ENCODE peak calls at places on chromosomes 4 and X, in four cellular contexts. N, P, X and A are unnamed samples.

GRCh38 chr4:111854494-111855087 is 290.7 kb upstream of the FAM241A start:
- DNase-seq in N (no peak), P (peak), X (peak), A (peak)

GRCh38 chr4:77092832-77093800 is 17.3 kb upstream of the CCNI start:
- DNase-seq in N (no peak), P (peak), X (no peak), A (no peak)

GRCh38 chr4:42133006-42133405 is 19.4 kb downstream of the BEND4 start:
- DNase-seq in N (no peak), P (no peak), X (no peak), A (no peak)

GRCh38 chr4:156888762-156889161 is 82.8 kb downstream of the PDGFC start:
- DNase-seq in N (no peak), P (no peak), X (no peak), A (peak)

GRCh38 chr4:26183017-26183416 is 137.8 kb upstream of the RBPJ start:
- DNase-seq in N (no peak), P (no peak), X (no peak), A (no peak)

GRCh38 chrX:137550561-137551305 is 15.2 kb upstream of the ZIC3 start:
- DNase-seq in N (peak), P (no peak), X (no peak), A (no peak)

GRCh38 chrX:50704987-50705386 is 109.0 kb downstream of the SHROOM4 start:
- DNase-seq in N (no peak), P (no peak), X (no peak), A (no peak)

GRCh38 chr4:39308576-39308975 is 57.6 kb downstream of the RFC1 start:
- DNase-seq in N (no peak), P (no peak), X (no peak), A (no peak)

GRCh38 chr4:78525559-78525958 is 26.0 kb upstream of the ANXA3 start:
- DNase-seq in N (no peak), P (no peak), X (no peak), A (no peak)